ENCODE peak calls at places on chromosomes 12 and 14, in seven cellular contexts. L is heart right ventricle, W is LNCaP clone FGC, F is astrocyte of the spinal cord, D is omental fat pad, N is GM12865, B is Peyer's patch. E is an unnamed sample.

GRCh38 chr14:102508410-102508773 is 1.2 kb downstream of the ANKRD9 start:
- DNase-seq in L (peak; percentile 52), W (peak; percentile 75), F (no peak), D (no peak), N (no peak), B (peak; percentile 88), E (no peak)

GRCh38 chr14:99327050-99327449 is 55.1 kb upstream of the BCL11B start:
- DNase-seq in L (no peak), W (no peak), F (no peak), D (no peak), N (no peak), B (no peak), E (no peak)

GRCh38 chr14:95282354-95282985 is 37.2 kb downstream of the CLMN start:
- DNase-seq in L (no peak), W (no peak), F (no peak), D (no peak), N (no peak), B (no peak), E (no peak)

GRCh38 chr14:99524804-99525698 is 43.8 kb downstream of the CCNK start:
- DNase-seq in L (no peak), W (peak; percentile 37), F (peak; percentile 50), D (no peak), N (no peak), B (no peak), E (no peak)

GRCh38 chr12:3557136-3557697 is 66.2 kb downstream of the PRMT8 start:
- DNase-seq in L (no peak), W (no peak), F (no peak), D (no peak), N (no peak), B (no peak), E (no peak)

GRCh38 chr12:100251917-100252316 is 15.0 kb downstream of the DEPDC4 start:
- DNase-seq in L (no peak), W (peak; percentile 60), F (no peak), D (no peak), N (no peak), B (no peak), E (no peak)

GRCh38 chr12:61490732-61491498 is 769.3 kb upstream of the USP15 start:
- DNase-seq in L (no peak), W (no peak), F (peak; percentile 2), D (no peak), N (no peak), B (no peak), E (no peak)

GRCh38 chr12:15364221-15365170 is 42.2 kb downstream of the PTPRO start:
- DNase-seq in L (no peak), W (peak; percentile 51), F (peak; percentile 12), D (no peak), N (no peak), B (no peak), E (no peak)

GRCh38 chr12:48924617-48925217 is 575 bp downstream of the FKBP11 start:
- DNase-seq in L (peak; percentile 29), W (no peak), F (peak; percentile 51), D (no peak), N (peak; percentile 90), B (peak; percentile 68), E (peak; percentile 32)

GRCh38 chr12:68199127-68199526 is 26.5 kb downstream of the IL26 start:
- DNase-seq in L (no peak), W (no peak), F (no peak), D (no peak), N (no peak), B (no peak), E (no peak)

GRCh38 chr14:23182372-23183014 is 967 bp downstream of the SLC7A8 start:
- DNase-seq in L (no peak), W (no peak), F (no peak), D (no peak), N (no peak), B (peak; percentile 67), E (no peak)

GRCh38 chr14:99745307-99745951 is 47.8 kb upstream of the EML1 start:
- DNase-seq in L (no peak), W (no peak), F (peak; percentile 81), D (no peak), N (no peak), B (no peak), E (no peak)

GRCh38 chr14:92004062-92004461 is 35.8 kb downstream of the TRIP11 start:
- DNase-seq in L (no peak), W (no peak), F (no peak), D (no peak), N (no peak), B (no peak), E (no peak)

GRCh38 chr12:122023339-122024131 is 1.9 kb downstream of the BCL7A start:
- DNase-seq in L (peak; percentile 77), W (peak; percentile 80), F (peak; percentile 65), D (no peak), N (no peak), B (peak; percentile 61), E (peak; percentile 75)

GRCh38 chr12:120856980-120857379 is 47.2 kb downstream of the SPPL3 start:
- DNase-seq in L (no peak), W (no peak), F (no peak), D (no peak), N (no peak), B (no peak), E (no peak)

GRCh38 chr14:32435411-32435810 is 106.3 kb downstream of the AKAP6 start:
- DNase-seq in L (no peak), W (no peak), F (no peak), D (no peak), N (no peak), B (no peak), E (no peak)

GRCh38 chr12:28933864-28934527 is 215.1 kb upstream of the FAR2 start:
- DNase-seq in L (no peak), W (no peak), F (no peak), D (no peak), N (no peak), B (no peak), E (no peak)

GRCh38 chr12:25556136-25556535 is 3.1 kb upstream of the LMNTD1 start:
- DNase-seq in L (no peak), W (no peak), F (no peak), D (no peak), N (no peak), B (no peak), E (no peak)

GRCh38 chr12:86698581-86698980 is 442.4 kb upstream of the MGAT4C start:
- DNase-seq in L (no peak), W (no peak), F (peak; percentile 16), D (no peak), N (no peak), B (no peak), E (no peak)

DNA sequence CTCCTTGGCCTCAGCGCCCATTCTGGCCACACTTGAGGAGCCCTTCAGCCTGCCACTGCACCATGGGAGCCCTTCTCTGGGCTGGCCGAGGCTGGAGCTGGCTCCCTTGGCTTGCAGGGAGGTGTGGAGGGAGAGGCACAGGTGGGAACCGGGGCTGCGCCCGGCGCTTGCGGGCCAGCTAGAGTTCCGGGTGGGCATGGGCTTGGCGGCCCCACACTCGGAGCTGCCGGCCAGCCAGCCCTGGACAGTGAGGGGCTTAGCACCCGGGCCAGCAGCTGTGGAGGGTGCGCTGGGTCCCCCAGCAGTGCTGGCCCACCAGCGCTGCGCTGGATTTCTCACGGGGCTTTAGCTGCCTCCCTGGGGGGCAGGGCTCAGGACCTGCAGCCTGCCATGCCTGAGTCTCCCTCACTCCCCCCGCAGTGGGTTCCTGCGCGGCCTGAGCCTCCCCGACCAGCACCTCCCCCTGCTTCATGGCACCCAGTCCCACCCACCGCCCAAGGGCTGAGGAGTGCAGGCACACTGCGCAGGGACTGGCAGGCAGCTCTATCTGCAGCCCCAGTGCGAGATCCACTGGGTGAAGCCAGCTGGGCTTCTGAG is 28.0 kb downstream of the TMEM117 start:
- DNase-seq in L (no peak), W (no peak), F (no peak), D (no peak), N (no peak), B (no peak), E (no peak)
- TF ChIP-seq CTCF in L (no peak), W (no peak), F (no peak), D (no peak), N (no peak), B (no peak), E (no peak)

GRCh38 chr12:51890511-51891171 is 2.7 kb downstream of the ANKRD33 start:
- DNase-seq in L (no peak), W (no peak), F (no peak), D (peak; percentile 3), N (no peak), B (no peak), E (peak; percentile 24)

GRCh38 chr12:51890135-51890464 is 2.2 kb downstream of the ANKRD33 start:
- DNase-seq in L (no peak), W (no peak), F (no peak), D (no peak), N (no peak), B (no peak), E (no peak)

GRCh38 chr12:51888316-51889215 is 663 bp downstream of the ANKRD33 start:
- DNase-seq in L (no peak), W (no peak), F (no peak), D (peak; percentile 22), N (no peak), B (no peak), E (no peak)

GRCh38 chr12:51887476-51888315 is at the start of gene ANKRD33:
- DNase-seq in L (no peak), W (no peak), F (no peak), D (peak; percentile 26), N (no peak), B (peak; percentile 67), E (peak; percentile 38)

GRCh38 chr12:51889216-51890134 is 1.6 kb downstream of the ANKRD33 start:
- DNase-seq in L (no peak), W (no peak), F (no peak), D (peak; percentile 18), N (no peak), B (no peak), E (no peak)
- TF ChIP-seq CTCF in L (peak; percentile 15), W (no peak), F (peak; percentile 29), D (no peak), N (no peak), B (no peak), E (no peak)

DNA sequence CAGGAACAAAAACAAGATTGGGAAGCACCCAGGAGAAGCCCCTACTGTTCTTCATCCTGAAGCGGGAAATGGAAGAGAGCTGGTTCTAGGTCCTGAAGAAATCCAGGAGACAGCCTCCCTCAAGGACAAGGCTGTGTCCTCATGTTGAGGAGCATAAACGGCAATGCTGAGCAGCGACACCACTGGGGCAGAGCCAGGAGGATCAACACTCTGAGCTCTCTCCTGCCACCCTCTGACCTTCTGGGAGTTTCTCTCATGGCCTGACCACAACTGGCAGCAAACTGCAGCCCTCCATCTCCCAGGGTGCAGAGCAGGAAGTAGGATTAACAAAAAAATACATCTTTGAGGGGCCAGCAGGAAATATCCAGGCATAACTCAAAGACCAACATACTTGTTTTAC is 1292.2 kb upstream of the TMEM132C start:
- DNase-seq in L (no peak), W (no peak), F (no peak), D (no peak), N (peak; percentile 9), B (no peak), E (no peak)
- TF ChIP-seq CTCF in L (no peak), W (peak; percentile 51), F (no peak), D (no peak), N (no peak), B (no peak), E (no peak)

DNA sequence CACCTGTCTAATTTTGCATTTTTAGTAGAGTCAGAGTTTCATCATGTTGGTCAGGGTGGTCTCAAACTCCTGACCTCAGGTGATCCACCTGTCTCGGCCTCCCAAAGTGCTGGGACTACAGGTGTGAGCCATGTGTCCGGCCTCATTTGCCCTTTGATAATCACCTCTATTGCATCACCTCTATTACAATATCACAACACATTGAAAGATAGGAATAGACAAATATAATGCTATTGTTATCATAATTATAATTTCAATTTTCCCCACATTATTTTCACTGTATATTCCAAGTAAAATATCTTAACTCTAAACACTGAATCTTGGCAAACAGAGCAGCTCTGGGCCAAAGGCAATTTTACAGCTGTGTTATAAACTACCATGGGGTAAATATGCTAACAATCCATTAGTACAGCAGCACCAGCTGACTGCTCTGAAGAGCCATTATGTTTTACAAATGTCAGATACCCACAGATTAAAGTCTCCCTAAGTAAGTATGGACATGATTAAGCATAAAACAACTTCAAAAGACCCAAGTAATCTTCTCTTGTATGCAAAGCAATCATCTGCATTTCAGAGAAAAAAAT is 173.2 kb downstream of the MED13L start:
- DNase-seq in L (no peak), W (no peak), F (no peak), D (no peak), N (no peak), B (no peak), E (no peak)
- TF ChIP-seq CTCF in L (no peak), W (no peak), F (no peak), D (no peak), N (no peak), B (no peak), E (no peak)

E was measured in heart left ventricle.